ENCODE peak calls at places on chromosome 13, in five cellular contexts. Z, N, W, R and H are unnamed samples.

GRCh38 chr13:51825165-51825592 is 19.8 kb downstream of the TMEM272 start:
- DNase-seq in Z (no peak), N (no peak), W (no peak), R (no peak), H (no peak)

GRCh38 chr13:112014857-112015256 is 52.1 kb upstream of the SOX1 start:
- DNase-seq in Z (no peak), N (no peak), W (no peak), R (no peak), H (no peak)

GRCh38 chr13:30744056-30744684 is 8.8 kb downstream of the ALOX5AP start:
- DNase-seq in Z (no peak), N (peak), W (peak), R (peak), H (peak)

GRCh38 chr13:99119686-99120085 is 81.0 kb upstream of the UBAC2 start:
- DNase-seq in Z (no peak), N (no peak), W (no peak), R (no peak), H (no peak)

GRCh38 chr13:28657784-28658538 is 969 bp upstream of the POMP start:
- DNase-seq in Z (no peak), N (no peak), W (peak), R (no peak), H (no peak)

GRCh38 chr13:102318233-102318632 is 83.6 kb downstream of the FGF14 start:
- DNase-seq in Z (no peak), N (no peak), W (no peak), R (no peak), H (no peak)

GRCh38 chr13:74246398-74246975 is 112.3 kb upstream of the KLF12 start:
- DNase-seq in Z (no peak), N (no peak), W (peak), R (peak), H (no peak)

GRCh38 chr13:23418776-23419683 is 14.5 kb downstream of the SACS start:
- DNase-seq in Z (no peak), N (no peak), W (no peak), R (no peak), H (no peak)

GRCh38 chr13:84137292-84137691 is 255.0 kb upstream of the SLITRK1 start:
- DNase-seq in Z (no peak), N (no peak), W (peak), R (peak), H (peak)

GRCh38 chr13:74570834-74571233 is 436.6 kb upstream of the KLF12 start:
- DNase-seq in Z (no peak), N (no peak), W (no peak), R (no peak), H (no peak)

GRCh38 chr13:51047434-51048165 is 63.5 kb downstream of the C13orf42 start:
- DNase-seq in Z (no peak), N (no peak), W (no peak), R (no peak), H (no peak)

GRCh38 chr13:98856983-98857382 is 104.5 kb upstream of the SLC15A1 start:
- DNase-seq in Z (no peak), N (no peak), W (peak), R (no peak), H (no peak)

GRCh38 chr13:51977606-51978005 is 33.6 kb downstream of the ATP7B start:
- DNase-seq in Z (no peak), N (no peak), W (peak), R (no peak), H (no peak)

GRCh38 chr13:109787135-109787954 is 962 bp upstream of the IRS2 start:
- DNase-seq in Z (no peak), N (no peak), W (peak), R (peak), H (peak)

GRCh38 chr13:106433066-106433465 is 102.4 kb downstream of the EFNB2 start:
- DNase-seq in Z (no peak), N (no peak), W (peak), R (no peak), H (no peak)

GRCh38 chr13:68745517-68745916 is 1362.1 kb upstream of the ATXN8OS start:
- DNase-seq in Z (no peak), N (no peak), W (no peak), R (no peak), H (no peak)

GRCh38 chr13:79776538-79776937 is 295.6 kb downstream of the NDFIP2 start:
- DNase-seq in Z (no peak), N (no peak), W (peak), R (no peak), H (no peak)

GRCh38 chr13:80010846-80011245 is 330.1 kb downstream of the SPRY2 start:
- DNase-seq in Z (no peak), N (no peak), W (no peak), R (no peak), H (no peak)

GRCh38 chr13:110258876-110259631 is 47.9 kb downstream of the COL4A1 start:
- DNase-seq in Z (no peak), N (no peak), W (no peak), R (no peak), H (no peak)

GRCh38 chr13:35703061-35703460 is 226.6 kb upstream of the MAB21L1 start:
- DNase-seq in Z (no peak), N (no peak), W (no peak), R (no peak), H (no peak)

GRCh38 chr13:110713981-110714797 is 689 bp downstream of the ING1 start:
- DNase-seq in Z (no peak), N (peak), W (peak), R (peak), H (peak)

GRCh38 chr13:92017737-92018136 is 619.3 kb downstream of the GPC5 start:
- DNase-seq in Z (no peak), N (no peak), W (no peak), R (no peak), H (no peak)

GRCh38 chr13:42041684-42042035 is 6.8 kb upstream of the DGKH start:
- DNase-seq in Z (no peak), N (no peak), W (peak), R (no peak), H (no peak)